ENCODE peak calls at places on chromosomes 1 and 21, in ten cellular contexts. Z is mesendoderm; X is psoas muscle; O is pancreas; C is heart left ventricle; A is left ventricle myocardium inferior; L is naive thymus-derived CD4-positive, alpha-beta T cell; R is H9; W is IMR-90; V is endothelial cell of umbilical vein. E is an unnamed sample. For H3K27me3 and H3K4me1, the result is how much of the 10 kb centered on the place peaks cover.

GRCh38 chr1:248824301-248824700 is 1.4 kb downstream of the SH3BP5L start:
- DNase-seq in Z (no peak), X (no peak), O (no peak), C (no peak), A (no peak), L (no peak), R (no peak), W (no peak), V (no peak), E (no peak)

GRCh38 chr1:29392036-29392435 is 155.7 kb downstream of the PTPRU start:
- DNase-seq in Z (no peak), X (no peak), O (no peak), C (no peak), A (no peak), L (no peak), R (no peak), W (no peak), V (no peak), E (no peak)

GRCh38 chr21:43812139-43812821 is 22.9 kb downstream of the RRP1 start:
- DNase-seq in Z (no peak), X (peak), O (no peak), C (no peak), A (no peak), L (no peak), R (no peak), W (no peak), V (peak), E (no peak)

GRCh38 chr1:115429884-115430283 is 91.8 kb upstream of the NGF start:
- DNase-seq in Z (no peak), X (no peak), O (no peak), C (no peak), A (no peak), L (no peak), R (no peak), W (peak), V (no peak), E (no peak)

GRCh38 chr1:221543529-221544120 is 198.3 kb downstream of the DUSP10 start:
- DNase-seq in Z (peak), X (no peak), O (no peak), C (no peak), A (no peak), L (no peak), R (no peak), W (peak), V (peak), E (no peak)

GRCh38 chr1:183069562-183070216 is 46.5 kb downstream of the LAMC1 start:
- DNase-seq in Z (no peak), X (no peak), O (no peak), C (no peak), A (no peak), L (no peak), R (no peak), W (no peak), V (no peak), E (no peak)

GRCh38 chr1:32115496-32115895 is 7.6 kb downstream of the KPNA6 start:
- DNase-seq in Z (no peak), X (no peak), O (no peak), C (no peak), A (no peak), L (no peak), R (no peak), W (peak), V (no peak), E (no peak)

GRCh38 chr1:63317007-63317813 is 5.2 kb upstream of the FOXD3 start:
- DNase-seq in Z (peak), X (peak), O (peak), C (no peak), A (peak), L (peak), R (peak), W (peak), V (peak), E (no peak)

GRCh38 chr21:46323227-46323709 is 402 bp downstream of the C21orf58 start:
- DNase-seq in Z (no peak), X (no peak), O (no peak), C (no peak), A (no peak), L (no peak), R (no peak), W (no peak), V (no peak), E (no peak)

GRCh38 chr1:34166191-34167090 is 1.4 kb upstream of the CSMD2 start:
- DNase-seq in Z (peak), X (peak), O (no peak), C (no peak), A (no peak), L (no peak), R (peak), W (no peak), V (no peak), E (no peak)

GRCh38 chr21:32423846-32424535 is 11.5 kb downstream of the EVA1C start:
- DNase-seq in Z (no peak), X (no peak), O (no peak), C (no peak), A (no peak), L (no peak), R (no peak), W (no peak), V (peak), E (no peak)

GRCh38 chr1:113928950-113929749 is at the start of gene HIPK1:
- DNase-seq in Z (peak), X (peak), O (peak), C (peak), A (peak), L (peak), R (peak), W (peak), V (peak), E (peak)

GRCh38 chr1:160581970-160582369 is 2.7 kb upstream of the CD84 start:
- DNase-seq in Z (no peak), X (no peak), O (no peak), C (no peak), A (no peak), L (no peak), R (no peak), W (no peak), V (no peak), E (no peak)

GRCh38 chr1:30677471-30677870 is 45.9 kb downstream of the MATN1 start:
- DNase-seq in Z (no peak), X (no peak), O (no peak), C (no peak), A (no peak), L (no peak), R (no peak), W (no peak), V (peak), E (no peak)

GRCh38 chr1:88877382-88877825 is 14.0 kb downstream of the GTF2B start:
- DNase-seq in Z (peak), X (no peak), O (no peak), C (no peak), A (no peak), L (peak), R (no peak), W (peak), V (peak), E (peak)

GRCh38 chr21:38639782-38640750 is 141.8 kb upstream of the ERG start:
- DNase-seq in Z (no peak), X (no peak), O (no peak), C (no peak), A (no peak), L (no peak), R (no peak), W (no peak), V (no peak), E (no peak)

GRCh38 chr1:59833022-59833421 is 18.3 kb downstream of the HOOK1 start:
- DNase-seq in Z (no peak), X (no peak), O (no peak), C (no peak), A (no peak), L (no peak), R (no peak), W (no peak), V (no peak), E (no peak)

GRCh38 chr1:228650946-228651345 is 84.3 kb upstream of the RHOU start:
- DNase-seq in Z (no peak), X (no peak), O (no peak), C (no peak), A (no peak), L (no peak), R (no peak), W (no peak), V (no peak), E (no peak)

GRCh38 chr1:228650141-228650540 is 85.1 kb upstream of the RHOU start:
- DNase-seq in Z (peak), X (peak), O (no peak), C (no peak), A (no peak), L (no peak), R (peak), W (no peak), V (no peak), E (no peak)

GRCh38 chr1:228646717-228647522 is 88.4 kb upstream of the RHOU start:
- DNase-seq in Z (peak), X (no peak), O (no peak), C (no peak), A (no peak), L (peak), R (peak), W (peak), V (peak), E (peak)

GRCh38 chr1:228647523-228648444 is 87.5 kb upstream of the RHOU start:
- DNase-seq in Z (peak), X (peak), O (peak), C (no peak), A (peak), L (peak), R (peak), W (no peak), V (no peak), E (peak)

GRCh38 chr1:228648647-228649383 is 86.5 kb upstream of the RHOU start:
- DNase-seq in Z (no peak), X (no peak), O (no peak), C (no peak), A (no peak), L (no peak), R (no peak), W (no peak), V (no peak), E (no peak)
- H3K27me3 ChIP-seq in Z (under half), X (half or more), O (under half), C (half or more), A (half or more), L (under half), R (under half), W (under half), V (under half), E (half or more)

DNA sequence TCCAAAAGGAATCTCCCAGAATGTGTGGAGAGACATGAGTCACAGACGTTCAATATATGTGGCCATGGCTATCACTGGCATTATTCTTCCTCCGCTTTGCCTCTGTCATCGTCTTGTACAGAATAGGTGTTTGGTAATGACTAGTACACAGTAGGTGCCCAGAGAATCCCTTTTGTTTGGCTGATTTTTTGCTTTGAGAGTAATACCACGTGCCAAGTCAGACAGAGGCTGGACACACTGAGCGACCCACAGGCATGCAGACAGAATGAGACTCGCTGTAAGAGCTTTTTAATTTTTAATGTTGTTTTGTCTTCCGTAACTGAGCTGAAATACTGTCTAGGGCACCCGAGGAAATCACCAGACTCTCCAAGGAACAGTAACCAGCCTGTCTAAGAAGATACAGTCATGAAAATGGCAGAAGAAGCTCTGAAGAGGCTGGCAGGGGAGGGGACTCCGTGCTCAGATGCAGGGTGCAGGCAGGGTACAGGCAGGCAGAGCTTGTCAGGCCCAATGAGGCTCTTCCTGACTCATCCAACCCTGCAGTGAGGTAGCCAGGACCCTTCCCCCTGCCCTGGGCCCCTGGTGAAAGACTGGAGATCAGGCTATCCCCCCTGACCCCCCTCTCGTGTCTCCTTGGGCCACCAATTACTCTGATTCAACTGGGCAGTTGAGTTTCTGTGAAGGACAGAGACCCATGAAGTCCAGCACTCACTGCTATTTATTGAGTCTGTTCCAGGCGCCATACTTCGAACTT is 60.0 kb upstream of the ECE1 start:
- DNase-seq in Z (no peak), X (no peak), O (no peak), C (no peak), A (no peak), L (no peak), R (no peak), W (no peak), V (no peak), E (no peak)
- H3K27ac ChIP-seq in Z (no peak), X (no peak), O (no peak), C (no peak), A (no peak), L (no peak), R (no peak), W (no peak), V (no peak), E (no peak)

GRCh38 chr1:84271452-84272273 is 29.8 kb upstream of the SAMD13 start:
- DNase-seq in Z (peak), X (no peak), O (no peak), C (no peak), A (no peak), L (no peak), R (no peak), W (peak), V (peak), E (no peak)

GRCh38 chr1:84269286-84269685 is 32.2 kb upstream of the SAMD13 start:
- DNase-seq in Z (no peak), X (no peak), O (no peak), C (no peak), A (no peak), L (no peak), R (no peak), W (no peak), V (no peak), E (no peak)

GRCh38 chr1:84268346-84268745 is 33.2 kb upstream of the SAMD13 start:
- DNase-seq in Z (no peak), X (no peak), O (no peak), C (no peak), A (no peak), L (no peak), R (no peak), W (no peak), V (no peak), E (no peak)

GRCh38 chr1:84267476-84267875 is 34.0 kb upstream of the SAMD13 start:
- DNase-seq in Z (no peak), X (no peak), O (no peak), C (no peak), A (no peak), L (no peak), R (no peak), W (no peak), V (no peak), E (no peak)

GRCh38 chr1:84272401-84272800 is 29.1 kb upstream of the SAMD13 start:
- DNase-seq in Z (peak), X (no peak), O (peak), C (no peak), A (no peak), L (no peak), R (peak), W (no peak), V (no peak), E (no peak)
- H3K4me1 ChIP-seq in Z (under half), X (under half), O (under half), C (under half), A (under half), L (under half), R (under half), W (under half), V (under half), E (under half)

DNA sequence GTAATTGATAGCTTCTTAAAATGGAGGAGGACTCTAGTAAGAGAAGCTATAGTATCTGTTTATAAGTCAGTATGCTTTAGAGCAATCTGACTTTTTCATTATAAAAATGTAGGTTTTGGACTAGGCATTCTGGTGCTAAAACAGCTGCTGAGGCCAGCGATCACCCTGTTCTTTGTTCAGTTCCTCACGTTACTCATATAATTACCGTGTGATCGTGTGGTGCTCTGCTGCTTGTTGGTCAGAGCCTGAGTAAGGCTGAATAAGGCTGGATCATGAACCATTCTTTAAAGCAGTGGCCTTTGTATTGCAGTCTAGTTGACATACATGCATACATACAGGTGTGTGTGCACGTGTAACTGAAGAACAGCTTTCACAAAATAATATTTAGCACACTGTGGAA is 25.2 kb downstream of the CDC42 start:
- DNase-seq in Z (no peak), X (no peak), O (no peak), C (no peak), A (no peak), L (no peak), R (no peak), W (peak), V (no peak), E (no peak)
- H3K27me3 ChIP-seq in Z (under half), X (under half), O (under half), C (under half), A (under half), L (under half), R (under half), W (under half), V (under half), E (under half)

GRCh38 chr21:34130598-34130985 is 57.2 kb downstream of the MRPS6 start:
- DNase-seq in Z (no peak), X (no peak), O (no peak), C (no peak), A (no peak), L (no peak), R (no peak), W (no peak), V (no peak), E (no peak)

GRCh38 chr21:34128124-34128523 is 54.7 kb downstream of the MRPS6 start:
- DNase-seq in Z (peak), X (no peak), O (no peak), C (no peak), A (no peak), L (no peak), R (no peak), W (no peak), V (no peak), E (no peak)

GRCh38 chr21:34129039-34129891 is 55.9 kb downstream of the MRPS6 start:
- DNase-seq in Z (peak), X (peak), O (peak), C (peak), A (peak), L (peak), R (peak), W (peak), V (peak), E (no peak)

GRCh38 chr21:34129971-34130597 is 56.7 kb downstream of the MRPS6 start:
- DNase-seq in Z (peak), X (no peak), O (no peak), C (no peak), A (no peak), L (no peak), R (peak), W (peak), V (no peak), E (no peak)

GRCh38 chr21:34128674-34129038 is 55.3 kb downstream of the MRPS6 start:
- DNase-seq in Z (no peak), X (no peak), O (no peak), C (no peak), A (no peak), L (no peak), R (no peak), W (no peak), V (no peak), E (no peak)
- H3K27ac ChIP-seq in Z (peak), X (peak), O (no peak), C (peak), A (peak), L (peak), R (no peak), W (peak), V (no peak), E (no peak)